ENCODE peak calls at places on chromosomes 5 and 9, in seven cellular contexts. C, F, S, Q, V, I and E are unnamed samples.
A peak's percentile ranks its signal among the peaks of the same experiment; 100 is the strongest.

GRCh38 chr5:53429706-53430105 is 50.7 kb upstream of the FST start:
- DNase-seq in C (no peak), F (no peak), S (peak; percentile 35), Q (no peak), V (no peak), I (no peak), E (no peak)

GRCh38 chr5:109299557-109299956 is 110.2 kb downstream of the PJA2 start:
- DNase-seq in C (no peak), F (no peak), S (no peak), Q (no peak), V (no peak), I (no peak), E (no peak)

GRCh38 chr5:23064710-23065109 is 211.6 kb upstream of the CDH12 start:
- DNase-seq in C (no peak), F (no peak), S (no peak), Q (no peak), V (no peak), I (no peak), E (no peak)

GRCh38 chr5:163509288-163510040 is 4.0 kb downstream of the MAT2B start:
- DNase-seq in C (no peak), F (peak; percentile 22), S (peak; percentile 91), Q (no peak), V (no peak), I (no peak), E (no peak)

GRCh38 chr5:149037819-149038218 is 25.0 kb downstream of the SH3TC2 start:
- DNase-seq in C (no peak), F (peak; percentile 73), S (no peak), Q (no peak), V (no peak), I (no peak), E (peak; percentile 5)

GRCh38 chr5:127962491-127962890 is 121.1 kb upstream of the SLC12A2 start:
- DNase-seq in C (no peak), F (no peak), S (no peak), Q (no peak), V (no peak), I (no peak), E (no peak)

GRCh38 chr5:1251678-1252580 is 26.7 kb downstream of the SLC6A18 start:
- DNase-seq in C (no peak), F (no peak), S (no peak), Q (no peak), V (no peak), I (no peak), E (no peak)

GRCh38 chr9:136619742-136620440 is 42.8 kb upstream of the EGFL7 start:
- DNase-seq in C (peak; percentile 95), F (peak; percentile 95), S (peak; percentile 79), Q (no peak), V (no peak), I (no peak), E (no peak)

GRCh38 chr9:129383005-129383414 is 204.9 kb upstream of the IER5L start:
- DNase-seq in C (peak; percentile 85), F (no peak), S (no peak), Q (no peak), V (no peak), I (no peak), E (peak; percentile 11)

GRCh38 chr5:33465120-33465519 is 24.4 kb downstream of the TARS1 start:
- DNase-seq in C (no peak), F (no peak), S (no peak), Q (no peak), V (no peak), I (no peak), E (no peak)

GRCh38 chr9:4677392-4677791 is 2.0 kb upstream of the CDC37L1 start:
- DNase-seq in C (no peak), F (no peak), S (no peak), Q (no peak), V (no peak), I (no peak), E (no peak)

GRCh38 chr5:139851558-139851957 is 56.0 kb downstream of the PSD2 start:
- DNase-seq in C (peak; percentile 71), F (no peak), S (no peak), Q (no peak), V (no peak), I (no peak), E (no peak)

GRCh38 chr9:129835860-129836223 is 584 bp downstream of the USP20 start:
- DNase-seq in C (no peak), F (no peak), S (no peak), Q (no peak), V (peak; percentile 17), I (no peak), E (no peak)

GRCh38 chr9:114366334-114367128 is 21.3 kb downstream of the AKNA start:
- DNase-seq in C (peak; percentile 80), F (no peak), S (peak; percentile 97), Q (peak; percentile 32), V (no peak), I (no peak), E (no peak)

GRCh38 chr9:135338546-135338945 is 141.0 kb upstream of the PPP1R26 start:
- DNase-seq in C (peak; percentile 67), F (no peak), S (no peak), Q (no peak), V (no peak), I (no peak), E (no peak)

GRCh38 chr5:162243651-162244050 is 176.1 kb downstream of the GABRG2 start:
- DNase-seq in C (no peak), F (no peak), S (no peak), Q (no peak), V (no peak), I (no peak), E (no peak)

GRCh38 chr9:136657975-136658848 is 4.5 kb upstream of the EGFL7 start:
- DNase-seq in C (no peak), F (no peak), S (no peak), Q (no peak), V (no peak), I (no peak), E (no peak)

GRCh38 chr9:104843644-104844226 is 79.8 kb downstream of the NIPSNAP3B start:
- DNase-seq in C (no peak), F (no peak), S (no peak), Q (no peak), V (no peak), I (no peak), E (no peak)

GRCh38 chr9:114911167-114911821 is 19.1 kb downstream of the TNFSF8 start:
- DNase-seq in C (no peak), F (no peak), S (peak; percentile 60), Q (no peak), V (peak; percentile 83), I (no peak), E (peak; percentile 37)

GRCh38 chr9:98479449-98479848 is 224.0 kb upstream of the TBC1D2 start:
- DNase-seq in C (no peak), F (no peak), S (no peak), Q (no peak), V (no peak), I (no peak), E (no peak)

GRCh38 chr5:151492729-151493128 is 45.3 kb downstream of the SLC36A1 start:
- DNase-seq in C (no peak), F (no peak), S (peak; percentile 55), Q (no peak), V (no peak), I (no peak), E (peak; percentile 19)

GRCh38 chr5:146388418-146388817 is 49.8 kb downstream of the POU4F3 start:
- DNase-seq in C (no peak), F (no peak), S (no peak), Q (no peak), V (no peak), I (no peak), E (no peak)

GRCh38 chr5:175478384-175479124 is at the start of gene SFXN1:
- DNase-seq in C (peak; percentile 93), F (peak; percentile 66), S (peak; percentile 70), Q (peak; percentile 68), V (peak; percentile 91), I (peak; percentile 77), E (peak; percentile 43)

GRCh38 chr5:33810491-33811120 is 81.2 kb downstream of the ADAMTS12 start:
- DNase-seq in C (no peak), F (no peak), S (peak; percentile 65), Q (no peak), V (no peak), I (no peak), E (no peak)

GRCh38 chr9:22238809-22239684 is 207.6 kb upstream of the DMRTA1 start:
- DNase-seq in C (no peak), F (no peak), S (peak; percentile 74), Q (no peak), V (peak; percentile 7), I (no peak), E (peak; percentile 63)

GRCh38 chr5:156559955-156560354 is 233.0 kb downstream of the SGCD start:
- DNase-seq in C (no peak), F (no peak), S (peak; percentile 3), Q (no peak), V (no peak), I (no peak), E (no peak)

GRCh38 chr5:131790550-131790949 is 6.3 kb downstream of the FNIP1 start:
- DNase-seq in C (no peak), F (no peak), S (no peak), Q (no peak), V (no peak), I (no peak), E (no peak)

GRCh38 chr9:70049672-70050271 is 6.1 kb downstream of the MAMDC2 start:
- DNase-seq in C (peak; percentile 95), F (no peak), S (peak; percentile 73), Q (no peak), V (no peak), I (no peak), E (no peak)

GRCh38 chr5:177232761-177233160 is 70.8 kb downstream of the RAB24 start:
- DNase-seq in C (no peak), F (no peak), S (peak; percentile 18), Q (no peak), V (no peak), I (no peak), E (no peak)

GRCh38 chr5:73067213-73067612 is 53.2 kb upstream of the TMEM171 start:
- DNase-seq in C (no peak), F (no peak), S (no peak), Q (no peak), V (no peak), I (no peak), E (no peak)

GRCh38 chr5:164747371-164747770 is 1242.0 kb downstream of the MAT2B start:
- DNase-seq in C (no peak), F (no peak), S (no peak), Q (no peak), V (no peak), I (no peak), E (no peak)

GRCh38 chr5:1550287-1551076 is 26.7 kb upstream of the LPCAT1 start:
- DNase-seq in C (peak; percentile 68), F (no peak), S (no peak), Q (no peak), V (no peak), I (no peak), E (no peak)

GRCh38 chr5:28310696-28311095 is 1272.3 kb upstream of the CDH9 start:
- DNase-seq in C (no peak), F (no peak), S (no peak), Q (no peak), V (no peak), I (no peak), E (no peak)

GRCh38 chr5:80540691-80541090 is 29.4 kb downstream of the ANKRD34B start:
- DNase-seq in C (no peak), F (no peak), S (no peak), Q (no peak), V (no peak), I (no peak), E (no peak)